ENCODE peak calls at places on chromosomes 1 and 21, in six cellular contexts. P, W, V, I, N and G are unnamed samples.

GRCh38 chr1:214106375-214106774 is 118.6 kb downstream of the PROX1 start:
- DNase-seq in N (no peak), I (no peak), P (no peak), V (peak), W (no peak), G (no peak)

GRCh38 chr1:25486602-25487001 is 55.9 kb downstream of the MACO1 start:
- DNase-seq in W (no peak), I (no peak), P (peak), N (no peak), V (peak), G (no peak)

GRCh38 chr1:160028426-160028825 is 3.4 kb downstream of the PIGM start:
- DNase-seq in N (no peak), V (no peak), I (no peak), W (no peak), P (no peak), G (no peak)

GRCh38 chr1:1132928-1133750 is 17.2 kb upstream of the C1orf159 start:
- DNase-seq in W (no peak), N (no peak), P (no peak), I (no peak), V (peak), G (no peak)

GRCh38 chr1:11982010-11982392 is 1.8 kb downstream of the MFN2 start:
- DNase-seq in N (peak), I (no peak), P (no peak), W (peak), V (peak), G (no peak)

GRCh38 chr1:114854693-114855320 is at the start of gene SYCP1:
- DNase-seq in P (peak), V (no peak), I (peak), N (peak), W (no peak), G (no peak)

GRCh38 chr1:222382171-222382570 is 165.7 kb downstream of the HHIPL2 start:
- DNase-seq in I (no peak), N (no peak), W (no peak), V (no peak), P (no peak), G (no peak)

GRCh38 chr1:103056423-103056822 is 51.9 kb downstream of the COL11A1 start:
- DNase-seq in W (no peak), I (no peak), P (no peak), N (no peak), V (no peak), G (no peak)

GRCh38 chr21:41806773-41807172 is 39.9 kb upstream of the RIPK4 start:
- DNase-seq in V (no peak), W (no peak), I (no peak), N (no peak), P (no peak), G (no peak)

GRCh38 chr1:168035345-168035744 is 98.5 kb upstream of the MPC2 start:
- DNase-seq in P (no peak), V (no peak), I (no peak), W (no peak), N (no peak), G (no peak)

GRCh38 chr21:44496196-44496899 is 41.0 kb downstream of the LRRC3 start:
- DNase-seq in W (no peak), V (no peak), P (no peak), N (no peak), I (peak), G (no peak)

GRCh38 chr1:21781971-21782867 is 730 bp downstream of the USP48 start:
- DNase-seq in I (no peak), V (peak), N (peak), W (peak), P (peak), G (peak)

GRCh38 chr1:21782868-21783678 is at the start of gene USP48:
- DNase-seq in V (peak), I (peak), N (peak), W (peak), P (peak), G (peak)

GRCh38 chr1:21775985-21776562 is 6.9 kb downstream of the USP48 start:
- DNase-seq in V (peak), W (no peak), N (no peak), I (no peak), P (no peak), G (no peak)

GRCh38 chr1:21778405-21778727 is 4.6 kb downstream of the USP48 start:
- DNase-seq in I (no peak), V (no peak), N (no peak), P (no peak), W (no peak), G (no peak)

GRCh38 chr1:21779613-21780521 is 3.1 kb downstream of the USP48 start:
- DNase-seq in V (no peak), W (no peak), I (no peak), N (no peak), P (no peak), G (no peak)
- H3K27ac ChIP-seq in V (no peak), W (no peak), I (no peak), N (no peak), P (no peak), G (no peak)

GRCh38 chr1:36183309-36183856 is 27.4 kb downstream of the MAP7D1 start:
- DNase-seq in N (no peak), W (no peak), V (no peak), I (no peak), P (no peak), G (no peak)
- H3K27ac ChIP-seq in N (no peak), W (no peak), V (no peak), I (no peak), P (no peak), G (no peak)

DNA sequence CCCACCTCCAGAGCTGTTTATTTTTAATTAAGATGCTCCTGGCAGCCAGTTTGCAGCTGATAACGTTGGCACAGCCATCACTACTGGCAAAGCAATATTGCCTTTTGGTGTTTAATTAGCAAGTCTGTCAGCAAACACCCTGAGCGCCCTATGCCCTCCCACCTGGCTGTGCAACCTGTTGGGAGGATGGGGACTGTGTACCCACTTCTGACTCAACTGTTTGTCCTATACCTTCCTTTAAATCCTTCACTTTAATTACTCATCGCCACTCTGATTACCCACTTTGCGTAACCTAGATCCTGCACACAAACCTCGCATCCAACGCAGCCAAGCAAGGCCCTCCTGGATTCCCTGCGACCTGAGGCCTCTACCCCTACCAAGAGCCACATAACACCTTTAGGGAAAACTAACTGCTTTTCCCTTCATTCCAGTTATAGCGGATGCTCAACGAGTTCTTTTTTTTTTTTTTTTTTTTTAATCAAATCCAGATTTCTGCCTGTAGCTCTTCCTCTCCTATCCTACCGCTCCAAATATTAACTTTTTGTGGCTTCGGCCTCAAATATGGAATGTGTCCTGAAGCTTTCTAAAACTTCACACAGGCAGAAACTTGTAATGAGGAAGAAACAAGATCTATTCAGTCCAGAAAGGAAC is 67.0 kb downstream of the BCAR3 start:
- DNase-seq in N (no peak), V (no peak), I (no peak), P (peak), W (no peak), G (no peak)
- H3K27ac ChIP-seq in N (no peak), V (no peak), I (peak), P (peak), W (no peak), G (peak)

DNA sequence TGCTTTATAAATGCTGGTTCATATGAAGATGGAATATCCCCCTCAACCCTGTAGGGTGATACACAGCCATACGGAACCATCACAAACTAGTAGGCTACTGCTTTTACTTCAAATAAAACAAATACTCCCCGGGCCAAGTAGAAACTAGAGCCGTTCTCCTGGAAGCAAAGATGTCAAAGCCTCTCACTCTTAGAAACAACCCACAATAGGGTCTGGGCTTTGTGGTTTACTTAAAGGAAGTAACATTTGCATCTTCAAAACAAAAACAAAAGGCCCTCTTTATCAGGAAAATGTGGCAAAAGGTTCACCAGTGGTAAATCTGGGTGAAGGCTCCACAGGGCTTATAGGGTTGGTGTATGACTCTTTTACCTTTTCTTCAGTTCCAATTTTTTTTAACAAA is 49.8 kb downstream of the HLCS start:
- DNase-seq in N (peak), P (no peak), W (no peak), I (no peak), V (no peak), G (no peak)
- H3K27ac ChIP-seq in N (no peak), P (no peak), W (no peak), I (no peak), V (no peak), G (no peak)

GRCh38 chr1:10761503-10762152 is 34.8 kb downstream of the CASZ1 start:
- DNase-seq in W (peak), P (no peak), N (no peak), I (no peak), V (no peak), G (no peak)
- H3K27ac ChIP-seq in W (no peak), P (no peak), N (no peak), I (peak), V (no peak), G (no peak)

DNA sequence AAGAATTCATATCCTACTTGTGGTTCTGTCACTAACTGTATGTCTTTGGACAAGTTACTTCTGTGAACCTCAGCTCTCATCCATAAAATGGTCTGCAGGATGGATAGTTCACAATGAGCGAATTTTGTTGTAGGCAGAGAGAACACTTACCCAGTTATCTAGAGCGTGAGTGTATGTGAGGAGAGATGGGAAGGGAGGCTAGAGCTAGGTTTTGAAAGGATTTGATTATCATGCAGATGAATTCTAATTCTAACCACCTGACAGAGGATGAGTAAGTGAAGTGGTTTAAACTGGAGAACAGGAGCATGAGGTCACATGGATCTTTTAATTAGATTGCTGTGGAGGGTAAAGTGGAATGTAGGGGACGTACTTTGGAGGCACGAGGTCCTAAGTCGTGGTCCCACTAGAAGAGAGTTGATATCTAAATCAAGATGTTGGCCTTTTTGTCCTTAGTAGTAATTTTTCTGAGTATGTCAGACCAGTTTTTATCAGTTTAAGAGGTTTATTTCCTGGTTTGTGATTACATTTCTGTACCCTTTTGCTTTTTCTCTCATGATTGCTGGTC is 5.0 kb downstream of the SUCO start:
- DNase-seq in I (no peak), V (no peak), P (peak), N (peak), W (no peak), G (no peak)
- H3K27ac ChIP-seq in I (no peak), V (no peak), P (peak), N (peak), W (no peak), G (no peak)